ENCODE peak calls at places on chromosomes 12 and 14, in six cellular contexts. K, M, Z, X, Y and L are unnamed samples.

GRCh38 chr12:47781479-47782371 is 8.7 kb downstream of the SLC48A1 start:
- DNase-seq in K (no peak), M (no peak), Z (no peak), X (no peak), Y (no peak), L (no peak)

GRCh38 chr14:93142854-93143652 is 27.3 kb upstream of the ITPK1 start:
- DNase-seq in K (no peak), M (no peak), Z (no peak), X (no peak), Y (no peak), L (no peak)

GRCh38 chr12:98821849-98822248 is 176.8 kb downstream of the APAF1 start:
- DNase-seq in K (no peak), M (no peak), Z (no peak), X (no peak), Y (no peak), L (no peak)

GRCh38 chr14:96205059-96205993 is 687 bp downstream of the BDKRB2 start:
- DNase-seq in K (peak; percentile 75), M (no peak), Z (no peak), X (no peak), Y (no peak), L (no peak)

GRCh38 chr12:11563785-11564739 is 85.4 kb upstream of the ETV6 start:
- DNase-seq in K (no peak), M (no peak), Z (no peak), X (no peak), Y (no peak), L (no peak)

GRCh38 chr14:75911883-75912282 is 69.9 kb downstream of the TGFB3 start:
- DNase-seq in K (peak; percentile 36), M (peak; percentile 40), Z (no peak), X (no peak), Y (peak; percentile 90), L (peak; percentile 5)

GRCh38 chr12:129550353-129550752 is 353.5 kb downstream of the TMEM132D start:
- DNase-seq in K (no peak), M (no peak), Z (peak; percentile 37), X (no peak), Y (no peak), L (no peak)

GRCh38 chr14:92785601-92786426 is 8.3 kb upstream of the GOLGA5 start:
- DNase-seq in K (no peak), M (no peak), Z (peak; percentile 39), X (peak; percentile 92), Y (peak; percentile 73), L (peak; percentile 58)

GRCh38 chr14:26286806-26287205 is 311.0 kb downstream of the NOVA1 start:
- DNase-seq in K (no peak), M (no peak), Z (no peak), X (no peak), Y (no peak), L (no peak)

GRCh38 chr12:57240926-57241555 is 9.9 kb downstream of the STAC3 start:
- DNase-seq in K (peak; percentile 86), M (no peak), Z (no peak), X (no peak), Y (peak; percentile 86), L (no peak)

GRCh38 chr14:58738876-58739275 is 101.1 kb downstream of the DACT1 start:
- DNase-seq in K (no peak), M (no peak), Z (no peak), X (no peak), Y (no peak), L (no peak)

GRCh38 chr12:111761706-111762105 is 5.0 kb upstream of the ALDH2 start:
- DNase-seq in K (no peak), M (no peak), Z (no peak), X (no peak), Y (peak; percentile 31), L (no peak)

GRCh38 chr12:5003025-5003666 is 40.5 kb upstream of the KCNA5 start:
- DNase-seq in K (peak; percentile 83), M (no peak), Z (peak; percentile 69), X (peak; percentile 53), Y (peak; percentile 78), L (peak; percentile 42)

GRCh38 chr12:46530373-46531056 is 157.9 kb upstream of the SLC38A2 start:
- DNase-seq in K (no peak), M (no peak), Z (no peak), X (no peak), Y (no peak), L (no peak)

GRCh38 chr14:38951451-38951850 is 151.6 kb downstream of the SEC23A start:
- DNase-seq in K (no peak), M (peak; percentile 76), Z (no peak), X (no peak), Y (no peak), L (peak; percentile 37)

GRCh38 chr12:32181498-32182175 is 75.0 kb downstream of the BICD1 start:
- DNase-seq in K (no peak), M (no peak), Z (no peak), X (no peak), Y (no peak), L (no peak)

GRCh38 chr12:45988259-45988658 is 2.1 kb downstream of the SCAF11 start:
- DNase-seq in K (no peak), M (no peak), Z (no peak), X (peak; percentile 23), Y (no peak), L (no peak)

GRCh38 chr14:59695198-59695597 is 118.6 kb upstream of the CCDC175 start:
- DNase-seq in K (no peak), M (no peak), Z (no peak), X (no peak), Y (no peak), L (no peak)

GRCh38 chr12:68667286-68667685 is 19.5 kb upstream of the NUP107 start:
- DNase-seq in K (no peak), M (no peak), Z (no peak), X (no peak), Y (no peak), L (no peak)

GRCh38 chr12:40565029-40565633 is 127.1 kb upstream of the CNTN1 start:
- DNase-seq in K (no peak), M (no peak), Z (no peak), X (no peak), Y (no peak), L (no peak)

GRCh38 chr12:40559865-40560264 is 132.4 kb upstream of the CNTN1 start:
- DNase-seq in K (no peak), M (no peak), Z (no peak), X (no peak), Y (no peak), L (no peak)

GRCh38 chr12:40557980-40558379 is 134.3 kb upstream of the CNTN1 start:
- DNase-seq in K (no peak), M (no peak), Z (no peak), X (no peak), Y (no peak), L (no peak)

GRCh38 chr12:40560848-40561247 is 131.4 kb upstream of the CNTN1 start:
- DNase-seq in K (no peak), M (no peak), Z (no peak), X (no peak), Y (no peak), L (no peak)

GRCh38 chr12:40561395-40561966 is 130.8 kb upstream of the CNTN1 start:
- DNase-seq in K (no peak), M (no peak), Z (no peak), X (no peak), Y (no peak), L (no peak)
- H3K4me3 ChIP-seq in K (no peak overlapping the region), M (no peak overlapping the region), Z (no peak overlapping the region), X (no peak overlapping the region), Y (no peak overlapping the region), L (no peak overlapping the region)

DNA sequence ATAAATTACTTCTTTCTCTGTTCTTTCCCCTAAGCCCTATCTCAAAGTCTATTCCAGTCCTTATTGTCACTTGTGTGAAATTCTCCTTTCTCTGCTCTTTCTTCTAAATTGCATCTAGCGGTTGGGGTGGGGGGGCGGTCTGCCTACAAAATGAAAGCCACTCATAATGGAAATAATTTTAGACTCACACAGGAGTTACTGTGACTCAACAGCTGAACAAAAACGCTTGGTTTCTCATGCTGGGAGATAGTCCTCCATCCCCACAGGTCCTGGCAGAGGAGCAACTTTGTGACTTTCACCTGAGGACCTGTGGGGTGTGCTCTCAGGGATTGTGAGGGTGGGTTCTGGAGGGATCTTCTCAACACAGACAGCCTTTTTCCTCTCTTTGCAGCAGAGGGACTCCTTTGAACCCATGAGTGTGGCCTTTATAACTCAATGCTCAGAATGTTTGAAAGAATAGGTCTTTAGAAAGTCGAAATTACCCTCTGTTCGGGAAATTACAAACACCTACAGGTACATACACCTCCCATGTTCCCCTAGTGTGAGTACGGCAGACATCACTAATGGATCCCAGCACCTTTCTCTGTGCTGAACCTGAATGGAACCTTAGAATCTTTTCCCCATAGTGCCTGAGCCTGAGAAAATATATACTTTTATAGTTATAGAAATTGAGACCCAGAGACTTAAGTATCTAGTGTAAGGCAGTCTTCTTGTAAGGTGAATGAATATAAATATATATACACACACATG is 109.7 kb downstream of the CHST11 start:
- DNase-seq in K (no peak), M (no peak), Z (no peak), X (no peak), Y (no peak), L (no peak)
- H3K4me3 ChIP-seq in K (no peak overlapping the region), M (no peak overlapping the region), Z (no peak overlapping the region), X (no peak overlapping the region), Y (no peak overlapping the region), L (no peak overlapping the region)

GRCh38 chr14:91380116-91380515 is 37.5 kb downstream of the CCDC88C start:
- DNase-seq in K (no peak), M (no peak), Z (no peak), X (no peak), Y (no peak), L (no peak)
- H3K4me3 ChIP-seq in K (no peak overlapping the region), M (no peak overlapping the region), Z (no peak overlapping the region), X (no peak overlapping the region), Y (no peak overlapping the region), L (no peak overlapping the region)

DNA sequence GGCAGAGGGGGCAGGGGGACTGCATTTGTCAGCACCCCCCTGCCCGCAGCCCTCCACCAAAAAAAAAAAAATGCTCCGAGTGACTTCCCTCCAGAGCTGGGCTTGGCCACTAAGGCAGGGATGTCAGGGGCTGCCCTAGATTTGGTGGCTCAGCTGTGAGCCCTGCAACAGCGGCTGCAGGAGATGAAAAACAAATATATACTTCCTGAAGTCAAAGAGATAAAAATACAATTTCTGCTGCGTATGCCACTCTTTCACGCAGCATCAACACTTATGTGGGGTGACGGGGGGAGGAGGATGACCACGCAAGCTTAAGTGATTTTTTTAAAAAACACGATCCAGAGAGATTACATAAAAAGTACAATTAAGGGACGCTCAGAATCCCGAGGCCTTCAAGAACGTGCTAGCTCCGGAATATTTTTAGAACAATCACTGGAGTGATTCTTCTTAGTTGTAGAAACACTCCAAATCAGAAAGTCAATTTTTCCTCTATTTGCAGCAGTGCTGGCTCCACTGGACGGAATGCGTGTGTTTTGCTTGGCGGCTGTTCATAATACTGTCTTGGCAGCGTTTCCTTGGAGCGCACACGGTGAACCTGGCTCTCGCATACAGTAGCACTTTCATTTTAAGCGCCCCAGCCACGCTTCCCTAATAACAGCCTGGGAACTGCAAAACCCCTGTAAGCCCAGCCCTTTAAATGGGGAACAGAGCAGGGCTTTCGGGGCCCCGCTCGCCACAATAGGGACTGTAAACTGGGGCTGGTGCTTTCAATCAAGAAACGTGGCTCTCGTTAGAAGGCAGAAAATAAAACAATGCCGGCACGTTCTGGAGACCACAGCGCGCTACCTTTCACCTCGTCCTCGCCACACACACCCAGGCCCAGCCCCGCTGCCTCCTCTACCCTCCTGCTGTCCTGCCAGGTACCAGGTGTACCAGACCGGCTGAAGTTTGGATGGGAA is 80.1 kb downstream of the BCL11B start:
- DNase-seq in K (no peak), M (peak; percentile 73), Z (peak; percentile 73), X (peak; percentile 53), Y (no peak), L (no peak)
- H3K4me3 ChIP-seq in K (no peak overlapping the region), M (peak overlapping the region; percentile 32), Z (no peak overlapping the region), X (peak overlapping the region; percentile 29), Y (no peak overlapping the region), L (peak overlapping the region; percentile 29)

GRCh38 chr14:31876741-31877140 is 200.4 kb upstream of the ARHGAP5 start:
- DNase-seq in K (no peak), M (no peak), Z (no peak), X (no peak), Y (no peak), L (no peak)
- H3K4me3 ChIP-seq in K (no peak overlapping the region), M (no peak overlapping the region), Z (no peak overlapping the region), X (no peak overlapping the region), Y (no peak overlapping the region), L (no peak overlapping the region)